ENCODE peak calls at places on chromosomes 4 and X, in five cellular contexts. S is body of pancreas, P is brain microvascular endothelial cell, Y is neural crest cell, K is sigmoid colon. O is an unnamed sample.

GRCh38 chr4:98586634-98587354 is 71.6 kb downstream of the TSPAN5 start:
- DNase-seq in S (no peak), P (no peak), Y (no peak), K (no peak), O (no peak)

GRCh38 chrX:140141444-140142029 is 176.2 kb upstream of the CXorf66 start:
- DNase-seq in S (peak; percentile 48), P (peak; percentile 2), Y (peak; percentile 72), K (no peak), O (peak; percentile 34)

GRCh38 chr4:24743931-24744330 is 51.4 kb upstream of the SOD3 start:
- DNase-seq in S (no peak), P (no peak), Y (no peak), K (no peak), O (no peak)

GRCh38 chr4:133149932-133150642 is 993 bp downstream of the PCDH10 start:
- DNase-seq in S (no peak), P (no peak), Y (peak; percentile 1), K (peak; percentile 53), O (no peak)

GRCh38 chr4:102141855-102142254 is 203.4 kb downstream of the SLC39A8 start:
- DNase-seq in S (no peak), P (no peak), Y (no peak), K (no peak), O (no peak)

GRCh38 chrX:154375156-154375504 is 696 bp upstream of the FLNA start:
- DNase-seq in S (no peak), P (no peak), Y (no peak), K (no peak), O (no peak)

GRCh38 chrX:362351-362750 is 24.4 kb downstream of the PPP2R3B start:
- DNase-seq in S (no peak), P (no peak), Y (no peak), K (no peak), O (no peak)

GRCh38 chrX:108420481-108420880 is 17.7 kb downstream of the COL4A6 start:
- DNase-seq in S (no peak), P (no peak), Y (no peak), K (no peak), O (no peak)

GRCh38 chrX:4380710-4381109 is 667.3 kb upstream of the PRKX start:
- DNase-seq in S (no peak), P (no peak), Y (no peak), K (no peak), O (no peak)

GRCh38 chr4:180134116-180134866 is 2108.9 kb upstream of the TENM3 start:
- DNase-seq in S (peak; percentile 33), P (no peak), Y (no peak), K (no peak), O (peak; percentile 1)

GRCh38 chr4:85828295-85828910 is 353.5 kb downstream of the ARHGAP24 start:
- DNase-seq in S (no peak), P (no peak), Y (no peak), K (no peak), O (no peak)

GRCh38 chr4:26789208-26789607 is 71.4 kb upstream of the STIM2 start:
- DNase-seq in S (no peak), P (no peak), Y (no peak), K (no peak), O (no peak)

GRCh38 chr4:26786916-26787315 is 73.7 kb upstream of the STIM2 start:
- DNase-seq in S (no peak), P (no peak), Y (no peak), K (no peak), O (no peak)

GRCh38 chr4:26788341-26788733 is 72.3 kb upstream of the STIM2 start:
- DNase-seq in S (no peak), P (no peak), Y (no peak), K (no peak), O (no peak)

GRCh38 chr4:26785766-26786165 is 74.9 kb upstream of the STIM2 start:
- DNase-seq in S (no peak), P (no peak), Y (no peak), K (no peak), O (no peak)

GRCh38 chr4:26787461-26788340 is 72.9 kb upstream of the STIM2 start:
- DNase-seq in S (peak; percentile 69), P (peak; percentile 53), Y (no peak), K (no peak), O (peak; percentile 83)
- TF ChIP-seq CTCF in S (peak; percentile 41), P (peak; percentile 52), Y (no peak), K (no peak), O (no peak)

GRCh38 chrX:80246273-80246672 is 174.0 kb upstream of the TENT5D start:
- DNase-seq in S (no peak), P (no peak), Y (no peak), K (no peak), O (no peak)
- TF ChIP-seq CTCF in S (no peak), P (no peak), Y (peak; percentile 16), K (no peak), O (no peak)

DNA sequence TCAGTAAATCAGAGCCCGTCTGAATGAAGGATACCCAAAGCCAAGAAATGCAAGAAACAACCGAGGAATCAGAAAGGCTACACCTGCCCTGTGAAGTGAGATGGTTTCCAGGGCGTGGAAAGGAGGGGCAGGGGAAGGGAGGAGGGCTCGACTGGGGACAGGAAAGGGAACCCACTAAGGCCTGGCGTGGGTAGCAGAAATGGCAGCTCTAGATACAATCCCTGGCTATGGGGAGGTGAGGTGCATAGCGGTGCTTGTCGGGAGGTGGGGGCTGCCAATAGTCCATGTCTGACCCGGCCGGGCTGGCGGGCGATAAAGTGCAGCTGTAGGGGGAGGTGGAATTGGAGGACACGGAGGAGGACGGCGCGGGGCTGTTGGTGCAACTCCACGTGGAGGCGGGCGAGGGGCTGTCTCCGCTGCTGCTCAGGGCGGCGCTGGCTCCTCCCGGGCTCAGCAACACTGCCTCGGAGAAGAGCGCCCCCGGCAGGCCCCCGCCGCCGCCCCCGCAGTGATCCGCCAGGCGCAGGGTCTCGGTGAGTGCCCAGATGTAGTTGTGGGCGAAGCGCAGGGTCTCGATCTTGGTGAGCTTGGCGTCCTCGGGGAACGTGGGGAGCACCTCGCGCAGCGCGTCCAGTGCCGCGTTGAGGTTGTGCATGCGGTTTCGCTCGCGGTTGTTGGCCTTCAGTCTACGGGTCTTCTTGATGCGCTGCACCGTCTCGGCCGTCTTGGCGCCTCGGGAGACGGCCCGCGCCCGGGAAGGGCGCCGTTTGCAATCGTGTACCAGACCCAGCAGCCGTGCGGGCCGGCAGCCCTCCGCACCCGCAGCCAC is 1.3 kb downstream of the NEUROG2 start:
- DNase-seq in S (no peak), P (no peak), Y (peak; percentile 31), K (no peak), O (peak; percentile 22)
- TF ChIP-seq CTCF in S (no peak), P (no peak), Y (no peak), K (no peak), O (no peak)

GRCh38 chr4:120692964-120693363 is 229.6 kb downstream of the PRDM5 start:
- DNase-seq in S (no peak), P (peak; percentile 90), Y (no peak), K (no peak), O (no peak)
- TF ChIP-seq CTCF in S (no peak), P (peak; percentile 22), Y (no peak), K (no peak), O (no peak)

DNA sequence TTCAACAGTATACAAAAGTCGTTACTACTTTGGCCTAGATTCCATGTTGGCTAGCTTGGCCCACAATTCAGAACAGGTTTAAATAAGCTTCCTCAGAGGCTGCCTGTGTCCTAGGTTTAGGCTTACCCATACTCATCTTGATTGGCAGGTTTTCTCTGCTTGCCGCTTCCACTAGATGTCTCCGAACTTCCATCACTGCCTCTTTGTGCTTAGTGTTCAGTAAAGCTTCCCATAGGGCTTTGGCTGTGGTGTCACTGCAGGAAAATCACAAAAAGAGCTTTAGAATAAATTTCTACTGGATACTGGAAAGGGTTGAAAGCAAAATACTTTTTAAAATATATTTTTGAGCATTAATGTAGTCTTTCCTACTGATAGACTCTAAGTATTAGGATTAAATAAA is 52.4 kb downstream of the SCFD2 start:
- DNase-seq in S (no peak), P (peak; percentile 34), Y (peak; percentile 11), K (no peak), O (no peak)
- TF ChIP-seq CTCF in S (no peak), P (peak; percentile 66), Y (peak; percentile 35), K (no peak), O (no peak)

O was measured in activated CD8-positive, alpha-beta T cell treated with anti-CD3 and anti-CD28 coated beads for 36 hours.